ENCODE peak calls at places on chromosome 18, in six cellular contexts. One of them, this sample, is unnamed.

GRCh38 chr18:61435064-61435652 is 101.9 kb downstream of the CDH20 start:
- DNase-seq in cardiac muscle cell: peak; percentile 13
- DNase-seq in HCT116: peak; percentile 22
- DNase-seq in CD8-positive, alpha-beta memory T cell: no peak
- DNase-seq in CD4-positive, alpha-beta memory T cell: no peak
- DNase-seq in heart right ventricle: no peak
- DNase-seq in this sample: peak; percentile 27

GRCh38 chr18:50806208-50806616 is 13.6 kb downstream of the MRO start:
- DNase-seq in cardiac muscle cell: peak; percentile 64
- DNase-seq in HCT116: no peak
- DNase-seq in CD8-positive, alpha-beta memory T cell: no peak
- DNase-seq in CD4-positive, alpha-beta memory T cell: no peak
- DNase-seq in heart right ventricle: peak; percentile 17
- DNase-seq in this sample: no peak

GRCh38 chr18:50313031-50313607 is 25.6 kb upstream of the CXXC1 start:
- DNase-seq in cardiac muscle cell: no peak
- DNase-seq in HCT116: no peak
- DNase-seq in CD8-positive, alpha-beta memory T cell: no peak
- DNase-seq in CD4-positive, alpha-beta memory T cell: no peak
- DNase-seq in heart right ventricle: no peak
- DNase-seq in this sample: no peak

GRCh38 chr18:45384137-45384998 is 230.9 kb upstream of the SLC14A2 start:
- DNase-seq in cardiac muscle cell: peak; percentile 80
- DNase-seq in HCT116: peak; percentile 16
- DNase-seq in CD8-positive, alpha-beta memory T cell: peak; percentile 46
- DNase-seq in CD4-positive, alpha-beta memory T cell: no peak
- DNase-seq in heart right ventricle: peak; percentile 18
- DNase-seq in this sample: peak; percentile 67

GRCh38 chr18:68604256-68604655 is 110.7 kb downstream of the TMX3 start:
- DNase-seq in cardiac muscle cell: no peak
- DNase-seq in HCT116: no peak
- DNase-seq in CD8-positive, alpha-beta memory T cell: no peak
- DNase-seq in CD4-positive, alpha-beta memory T cell: no peak
- DNase-seq in heart right ventricle: no peak
- DNase-seq in this sample: no peak

GRCh38 chr18:57430166-57430958 is 4.8 kb upstream of the ONECUT2 start:
- DNase-seq in cardiac muscle cell: no peak
- DNase-seq in HCT116: no peak
- DNase-seq in CD8-positive, alpha-beta memory T cell: no peak
- DNase-seq in CD4-positive, alpha-beta memory T cell: no peak
- DNase-seq in heart right ventricle: no peak
- DNase-seq in this sample: peak; percentile 76

GRCh38 chr18:54192900-54193299 is 31.6 kb downstream of the MBD2 start:
- DNase-seq in cardiac muscle cell: no peak
- DNase-seq in HCT116: no peak
- DNase-seq in CD8-positive, alpha-beta memory T cell: no peak
- DNase-seq in CD4-positive, alpha-beta memory T cell: no peak
- DNase-seq in heart right ventricle: no peak
- DNase-seq in this sample: no peak

GRCh38 chr18:65750421-65751144 is at the start of gene CDH7:
- DNase-seq in cardiac muscle cell: peak; percentile 72
- DNase-seq in HCT116: no peak
- DNase-seq in CD8-positive, alpha-beta memory T cell: no peak
- DNase-seq in CD4-positive, alpha-beta memory T cell: no peak
- DNase-seq in heart right ventricle: peak; percentile 5
- DNase-seq in this sample: peak; percentile 77

GRCh38 chr18:49847524-49847923 is 34.2 kb upstream of the ACAA2 start:
- DNase-seq in cardiac muscle cell: no peak
- DNase-seq in HCT116: no peak
- DNase-seq in CD8-positive, alpha-beta memory T cell: no peak
- DNase-seq in CD4-positive, alpha-beta memory T cell: no peak
- DNase-seq in heart right ventricle: no peak
- DNase-seq in this sample: peak; percentile 15

GRCh38 chr18:9743200-9744016 is 35.3 kb downstream of the RAB31 start:
- DNase-seq in cardiac muscle cell: no peak
- DNase-seq in HCT116: peak; percentile 96
- DNase-seq in CD8-positive, alpha-beta memory T cell: no peak
- DNase-seq in CD4-positive, alpha-beta memory T cell: no peak
- DNase-seq in heart right ventricle: no peak
- DNase-seq in this sample: peak; percentile 34

GRCh38 chr18:26656944-26657536 is 108.7 kb upstream of the KCTD1 start:
- DNase-seq in cardiac muscle cell: peak; percentile 81
- DNase-seq in HCT116: no peak
- DNase-seq in CD8-positive, alpha-beta memory T cell: no peak
- DNase-seq in CD4-positive, alpha-beta memory T cell: no peak
- DNase-seq in heart right ventricle: peak; percentile 86
- DNase-seq in this sample: peak; percentile 87

GRCh38 chr18:2906522-2907458 is 60.0 kb downstream of the EMILIN2 start:
- DNase-seq in cardiac muscle cell: peak; percentile 31
- DNase-seq in HCT116: no peak
- DNase-seq in CD8-positive, alpha-beta memory T cell: peak; percentile 70
- DNase-seq in CD4-positive, alpha-beta memory T cell: peak; percentile 58
- DNase-seq in heart right ventricle: peak; percentile 47
- DNase-seq in this sample: peak; percentile 93

DNA sequence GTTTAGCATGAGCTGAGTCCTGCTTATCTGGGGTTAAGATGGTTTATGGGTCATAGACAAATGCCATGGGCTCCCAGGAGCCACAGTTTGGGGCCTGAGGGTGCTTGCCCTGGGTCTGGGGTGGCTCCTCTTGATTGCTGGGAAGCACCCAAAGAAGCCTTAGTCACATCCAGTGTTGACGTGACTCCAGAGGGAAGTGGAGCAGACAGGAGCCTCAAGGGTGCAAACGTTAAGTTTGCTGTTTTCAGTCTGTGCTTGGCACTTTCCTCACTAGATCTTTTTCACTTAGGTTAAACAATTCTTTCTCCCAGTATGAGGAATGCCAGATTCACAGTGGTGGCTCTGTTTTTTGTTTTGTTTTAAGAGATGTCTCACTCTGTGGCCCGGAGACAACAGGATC is 251.5 kb downstream of the FAM210A start:
- DNase-seq in cardiac muscle cell: no peak
- DNase-seq in HCT116: no peak
- DNase-seq in CD8-positive, alpha-beta memory T cell: no peak
- DNase-seq in CD4-positive, alpha-beta memory T cell: no peak
- DNase-seq in heart right ventricle: no peak
- DNase-seq in this sample: no peak
- H3K27me3 ChIP-seq in cardiac muscle cell: no peaks in the 10 kb centered on the region
- H3K27me3 ChIP-seq in HCT116: no peaks in the 10 kb centered on the region
- H3K27me3 ChIP-seq in CD8-positive, alpha-beta memory T cell: no peaks in the 10 kb centered on the region
- H3K27me3 ChIP-seq in CD4-positive, alpha-beta memory T cell: no peaks in the 10 kb centered on the region
- H3K27me3 ChIP-seq in heart right ventricle: no peaks in the 10 kb centered on the region
- H3K27me3 ChIP-seq in this sample: no peaks in the 10 kb centered on the region

DNA sequence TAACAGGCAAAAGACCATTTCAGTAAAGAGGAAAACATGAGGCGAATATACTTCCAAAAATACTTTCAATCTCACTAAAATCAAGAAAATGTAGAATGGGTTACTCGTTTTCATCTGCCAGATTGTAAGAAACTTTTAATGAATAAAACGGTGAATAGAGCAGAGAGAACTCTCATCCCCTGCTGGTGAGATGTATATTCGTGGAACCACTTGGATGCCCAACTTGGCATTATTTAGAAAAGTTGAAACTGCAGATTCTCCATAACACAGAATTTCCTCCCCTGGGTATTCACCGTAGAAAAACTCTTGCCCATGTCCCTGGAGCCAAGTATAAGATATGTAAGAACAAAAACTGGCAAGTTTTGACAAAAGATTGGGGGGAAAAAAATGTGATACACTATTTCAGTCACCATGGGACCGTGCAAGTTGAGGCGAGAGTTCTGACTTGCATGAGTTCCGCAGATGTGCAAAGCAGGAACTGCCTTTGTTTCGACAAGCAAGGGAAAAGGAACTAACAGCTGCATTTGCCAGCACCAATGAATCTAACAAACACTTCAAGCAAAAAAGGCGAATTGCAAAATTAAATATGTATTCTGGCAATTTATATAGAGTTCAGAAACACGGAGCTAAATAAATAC is 14.8 kb downstream of the TIMM21 start:
- DNase-seq in cardiac muscle cell: no peak
- DNase-seq in HCT116: no peak
- DNase-seq in CD8-positive, alpha-beta memory T cell: no peak
- DNase-seq in CD4-positive, alpha-beta memory T cell: no peak
- DNase-seq in heart right ventricle: no peak
- DNase-seq in this sample: no peak
- H3K36me3 ChIP-seq in cardiac muscle cell: peaks cover 16% of the 10 kb centered on the region
- H3K36me3 ChIP-seq in HCT116: peaks cover 13% of the 10 kb centered on the region
- H3K36me3 ChIP-seq in CD8-positive, alpha-beta memory T cell: peaks cover 5% of the 10 kb centered on the region
- H3K36me3 ChIP-seq in CD4-positive, alpha-beta memory T cell: peaks cover 23% of the 10 kb centered on the region
- H3K36me3 ChIP-seq in heart right ventricle: peaks cover 31% of the 10 kb centered on the region
- H3K36me3 ChIP-seq in this sample: peaks cover 3% of the 10 kb centered on the region

DNA sequence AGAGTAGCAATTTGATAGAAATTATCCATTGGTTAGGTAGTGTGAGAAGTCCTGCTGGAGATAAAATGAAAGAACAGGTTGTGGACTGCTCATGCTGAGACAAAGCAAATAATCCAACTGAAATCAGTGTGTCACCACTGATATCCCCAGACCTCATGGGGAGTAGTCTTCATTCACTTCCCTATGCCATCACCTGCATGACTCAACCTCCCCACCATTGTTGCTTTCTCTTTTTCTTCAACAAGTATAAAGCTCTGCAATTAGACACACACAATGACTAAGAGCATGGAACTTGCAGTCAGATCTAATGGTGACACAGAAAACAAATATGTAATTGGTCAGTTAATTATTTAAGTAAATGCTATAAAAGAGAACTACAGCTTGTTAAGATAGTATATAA is 475.3 kb downstream of the RIT2 start:
- DNase-seq in cardiac muscle cell: no peak
- DNase-seq in HCT116: no peak
- DNase-seq in CD8-positive, alpha-beta memory T cell: no peak
- DNase-seq in CD4-positive, alpha-beta memory T cell: no peak
- DNase-seq in heart right ventricle: no peak
- DNase-seq in this sample: no peak
- H3K27me3 ChIP-seq in cardiac muscle cell: no peaks in the 10 kb centered on the region
- H3K27me3 ChIP-seq in HCT116: no peaks in the 10 kb centered on the region
- H3K27me3 ChIP-seq in CD8-positive, alpha-beta memory T cell: no peaks in the 10 kb centered on the region
- H3K27me3 ChIP-seq in CD4-positive, alpha-beta memory T cell: no peaks in the 10 kb centered on the region
- H3K27me3 ChIP-seq in heart right ventricle: no peaks in the 10 kb centered on the region
- H3K27me3 ChIP-seq in this sample: no peaks in the 10 kb centered on the region

GRCh38 chr18:12021077-12021476 is 39.8 kb downstream of the IMPA2 start:
- DNase-seq in cardiac muscle cell: no peak
- DNase-seq in HCT116: no peak
- DNase-seq in CD8-positive, alpha-beta memory T cell: no peak
- DNase-seq in CD4-positive, alpha-beta memory T cell: no peak
- DNase-seq in heart right ventricle: no peak
- DNase-seq in this sample: no peak
- H3K36me3 ChIP-seq in cardiac muscle cell: no peaks in the 10 kb centered on the region
- H3K36me3 ChIP-seq in HCT116: no peaks in the 10 kb centered on the region
- H3K36me3 ChIP-seq in CD8-positive, alpha-beta memory T cell: no peaks in the 10 kb centered on the region
- H3K36me3 ChIP-seq in CD4-positive, alpha-beta memory T cell: no peaks in the 10 kb centered on the region
- H3K36me3 ChIP-seq in heart right ventricle: peaks cover 48% of the 10 kb centered on the region
- H3K36me3 ChIP-seq in this sample: peaks cover 17% of the 10 kb centered on the region

GRCh38 chr18:47206945-47207637 is 30.9 kb upstream of the IER3IP1 start:
- DNase-seq in cardiac muscle cell: no peak
- DNase-seq in HCT116: no peak
- DNase-seq in CD8-positive, alpha-beta memory T cell: no peak
- DNase-seq in CD4-positive, alpha-beta memory T cell: no peak
- DNase-seq in heart right ventricle: no peak
- DNase-seq in this sample: no peak

GRCh38 chr18:47204908-47205522 is 28.9 kb upstream of the IER3IP1 start:
- DNase-seq in cardiac muscle cell: peak; percentile 72
- DNase-seq in HCT116: peak; percentile 29
- DNase-seq in CD8-positive, alpha-beta memory T cell: peak; percentile 46
- DNase-seq in CD4-positive, alpha-beta memory T cell: peak; percentile 34
- DNase-seq in heart right ventricle: no peak
- DNase-seq in this sample: peak; percentile 38

GRCh38 chr18:47209166-47209565 is 33.0 kb upstream of the IER3IP1 start:
- DNase-seq in cardiac muscle cell: no peak
- DNase-seq in HCT116: no peak
- DNase-seq in CD8-positive, alpha-beta memory T cell: no peak
- DNase-seq in CD4-positive, alpha-beta memory T cell: no peak
- DNase-seq in heart right ventricle: no peak
- DNase-seq in this sample: no peak

GRCh38 chr18:47203626-47204464 is 27.7 kb upstream of the IER3IP1 start:
- DNase-seq in cardiac muscle cell: peak; percentile 28
- DNase-seq in HCT116: no peak
- DNase-seq in CD8-positive, alpha-beta memory T cell: no peak
- DNase-seq in CD4-positive, alpha-beta memory T cell: no peak
- DNase-seq in heart right ventricle: no peak
- DNase-seq in this sample: no peak
- H3K27me3 ChIP-seq in cardiac muscle cell: no peaks in the 10 kb centered on the region
- H3K27me3 ChIP-seq in HCT116: peaks cover 32% of the 10 kb centered on the region
- H3K27me3 ChIP-seq in CD8-positive, alpha-beta memory T cell: no peaks in the 10 kb centered on the region
- H3K27me3 ChIP-seq in CD4-positive, alpha-beta memory T cell: no peaks in the 10 kb centered on the region
- H3K27me3 ChIP-seq in heart right ventricle: peaks cover 19% of the 10 kb centered on the region
- H3K27me3 ChIP-seq in this sample: no peaks in the 10 kb centered on the region

GRCh38 chr18:8634508-8634907 is 25.3 kb downstream of the RAB12 start:
- DNase-seq in cardiac muscle cell: no peak
- DNase-seq in HCT116: no peak
- DNase-seq in CD8-positive, alpha-beta memory T cell: no peak
- DNase-seq in CD4-positive, alpha-beta memory T cell: no peak
- DNase-seq in heart right ventricle: no peak
- DNase-seq in this sample: no peak
- H3K36me3 ChIP-seq in cardiac muscle cell: peaks cover 47% of the 10 kb centered on the region
- H3K36me3 ChIP-seq in HCT116: peaks cover 37% of the 10 kb centered on the region
- H3K36me3 ChIP-seq in CD8-positive, alpha-beta memory T cell: peaks cover 21% of the 10 kb centered on the region
- H3K36me3 ChIP-seq in CD4-positive, alpha-beta memory T cell: peaks cover 49% of the 10 kb centered on the region
- H3K36me3 ChIP-seq in heart right ventricle: peaks cover 99% of the 10 kb centered on the region
- H3K36me3 ChIP-seq in this sample: peaks cover 31% of the 10 kb centered on the region

DNA sequence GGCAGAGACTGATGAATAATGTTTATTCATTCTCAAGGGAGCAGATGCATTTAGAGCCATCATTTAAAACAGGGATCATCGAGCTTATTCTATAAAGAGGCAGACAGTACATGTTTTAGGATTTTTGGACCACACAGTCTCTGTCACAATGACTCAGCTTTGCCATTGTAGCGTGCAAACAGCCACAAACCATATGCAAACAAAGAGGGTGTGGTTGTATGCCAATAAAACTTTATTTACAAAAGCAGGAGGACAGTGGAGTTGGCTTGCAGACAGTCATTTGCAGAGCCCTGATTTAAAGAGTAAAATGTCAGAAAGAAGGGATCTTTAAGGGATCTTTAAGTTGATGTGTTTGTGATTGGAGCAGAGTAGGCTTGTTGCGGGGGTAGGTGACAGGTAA is 51.5 kb downstream of the SMIM21 start:
- DNase-seq in cardiac muscle cell: no peak
- DNase-seq in HCT116: no peak
- DNase-seq in CD8-positive, alpha-beta memory T cell: no peak
- DNase-seq in CD4-positive, alpha-beta memory T cell: no peak
- DNase-seq in heart right ventricle: no peak
- DNase-seq in this sample: no peak
- H3K27me3 ChIP-seq in cardiac muscle cell: no peaks in the 10 kb centered on the region
- H3K27me3 ChIP-seq in HCT116: no peaks in the 10 kb centered on the region
- H3K27me3 ChIP-seq in CD8-positive, alpha-beta memory T cell: no peaks in the 10 kb centered on the region
- H3K27me3 ChIP-seq in CD4-positive, alpha-beta memory T cell: no peaks in the 10 kb centered on the region
- H3K27me3 ChIP-seq in heart right ventricle: peaks cover 4% of the 10 kb centered on the region
- H3K27me3 ChIP-seq in this sample: no peaks in the 10 kb centered on the region

GRCh38 chr18:79738565-79739439 is 58.9 kb upstream of the KCNG2 start:
- DNase-seq in cardiac muscle cell: no peak
- DNase-seq in HCT116: no peak
- DNase-seq in CD8-positive, alpha-beta memory T cell: peak; percentile 22
- DNase-seq in CD4-positive, alpha-beta memory T cell: no peak
- DNase-seq in heart right ventricle: no peak
- DNase-seq in this sample: no peak
- H3K36me3 ChIP-seq in cardiac muscle cell: peaks cover 3% of the 10 kb centered on the region
- H3K36me3 ChIP-seq in HCT116: peaks cover 2% of the 10 kb centered on the region
- H3K36me3 ChIP-seq in CD8-positive, alpha-beta memory T cell: peaks cover 39% of the 10 kb centered on the region
- H3K36me3 ChIP-seq in CD4-positive, alpha-beta memory T cell: peaks cover 43% of the 10 kb centered on the region
- H3K36me3 ChIP-seq in heart right ventricle: peaks cover 94% of the 10 kb centered on the region
- H3K36me3 ChIP-seq in this sample: peaks cover 4% of the 10 kb centered on the region